ENCODE peak calls at places on chromosomes 7 and 10, in five cellular contexts. Z is cardiac fibroblast, I is type B pancreatic cell, M is non-pigmented ciliary epithelial cell, C is AG10803. Y is an unnamed sample.

GRCh38 chr7:110539216-110539615 is 551.7 kb upstream of the LRRN3 start:
- DNase-seq in I (no peak), M (no peak), C (no peak), Z (no peak), Y (no peak)

GRCh38 chr10:132384618-132385510 is 12.1 kb upstream of the PWWP2B start:
- DNase-seq in I (no peak), Z (no peak), M (no peak), C (no peak), Y (no peak)

GRCh38 chr10:133285217-133285616 is 8.5 kb upstream of the ADAM8 start:
- DNase-seq in C (no peak), Z (no peak), I (no peak), M (no peak), Y (no peak)

GRCh38 chr7:41449694-41450093 is 253.2 kb downstream of the INHBA start:
- DNase-seq in C (no peak), M (no peak), Z (no peak), I (no peak), Y (no peak)

GRCh38 chr10:35667971-35668370 is 25.9 kb upstream of the FZD8 start:
- DNase-seq in Z (no peak), M (no peak), C (no peak), I (no peak), Y (no peak)

GRCh38 chr10:43308986-43309385 is 42.1 kb upstream of the RASGEF1A start:
- DNase-seq in M (no peak), I (no peak), C (no peak), Z (peak; percentile 81), Y (no peak)

GRCh38 chr7:7522421-7522820 is 13.3 kb downstream of the COL28A1 start:
- DNase-seq in I (no peak), M (no peak), C (peak; percentile 54), Z (no peak), Y (no peak)

GRCh38 chr10:15137636-15138035 is 30.9 kb downstream of the NMT2 start:
- DNase-seq in C (peak; percentile 18), I (no peak), Z (peak; percentile 30), M (no peak), Y (no peak)

GRCh38 chr7:151687523-151688235 is 168.0 kb upstream of the RHEB start:
- DNase-seq in C (peak; percentile 97), I (no peak), Z (peak; percentile 94), M (peak; percentile 89), Y (peak; percentile 97)

GRCh38 chr10:128242641-128243040 is 116.4 kb upstream of the MKI67 start:
- DNase-seq in M (no peak), Z (no peak), C (no peak), I (no peak), Y (no peak)

GRCh38 chr7:49724071-49724470 is 49.4 kb upstream of the VWC2 start:
- DNase-seq in C (no peak), I (no peak), M (no peak), Z (no peak), Y (no peak)

GRCh38 chr10:34762603-34763299 is 52.3 kb downstream of the PARD3 start:
- DNase-seq in Z (no peak), I (no peak), C (no peak), M (no peak), Y (no peak)

GRCh38 chr10:71234970-71235681 is 22.8 kb downstream of the UNC5B start:
- DNase-seq in M (no peak), I (no peak), C (peak; percentile 91), Z (peak; percentile 87), Y (no peak)

GRCh38 chr10:34538291-34538829 is 276.7 kb downstream of the PARD3 start:
- DNase-seq in Z (no peak), C (no peak), I (no peak), M (no peak), Y (peak; percentile 16)

GRCh38 chr10:14889318-14889717 is 10.7 kb downstream of the SUV39H2 start:
- DNase-seq in I (no peak), Z (peak; percentile 22), C (peak; percentile 3), M (no peak), Y (no peak)

GRCh38 chr10:33772370-33773331 is 438.2 kb upstream of the NRP1 start:
- DNase-seq in C (peak; percentile 3), M (no peak), I (no peak), Z (peak; percentile 34), Y (no peak)

GRCh38 chr7:157760004-157760730 is 423.4 kb downstream of the DNAJB6 start:
- DNase-seq in M (no peak), C (no peak), Z (no peak), I (no peak), Y (no peak)

GRCh38 chr10:20630092-20630643 is 266.9 kb downstream of the NEBL start:
- DNase-seq in Z (no peak), C (peak; percentile 12), M (no peak), I (no peak), Y (no peak)

GRCh38 chr7:5693529-5693928 is 87.9 kb downstream of the RNF216 start:
- DNase-seq in C (peak; percentile 78), I (no peak), M (no peak), Z (peak; percentile 59), Y (peak; percentile 81)

GRCh38 chr10:20215547-20216152 is 399.4 kb downstream of the PLXDC2 start:
- DNase-seq in Z (no peak), I (no peak), C (no peak), M (no peak), Y (no peak)

GRCh38 chr10:37763132-37763531 is 94.3 kb downstream of the ZNF248 start:
- DNase-seq in Z (no peak), I (no peak), M (no peak), C (no peak), Y (no peak)

GRCh38 chr7:23615331-23615730 is 18.1 kb downstream of the CCDC126 start:
- DNase-seq in C (peak; percentile 9), I (no peak), Z (peak; percentile 61), M (no peak), Y (no peak)

GRCh38 chr7:121076350-121077164 is 88.0 kb downstream of the CPED1 start:
- DNase-seq in M (peak; percentile 75), I (no peak), Z (peak; percentile 56), C (peak; percentile 62), Y (peak; percentile 63)

GRCh38 chr10:598415-599170 is 90.9 kb downstream of the DIP2C start:
- DNase-seq in M (peak; percentile 92), Z (peak; percentile 86), C (peak; percentile 99), I (no peak), Y (peak; percentile 96)

GRCh38 chr10:98296514-98296913 is 28.5 kb upstream of the LOXL4 start:
- DNase-seq in M (no peak), C (no peak), I (no peak), Z (no peak), Y (no peak)

GRCh38 chr10:6958254-6958653 is 378.2 kb upstream of the PRKCQ start:
- DNase-seq in M (no peak), I (no peak), Z (no peak), C (no peak), Y (no peak)

GRCh38 chr10:109919224-109919623 is 4.1 kb downstream of the XPNPEP1 start:
- DNase-seq in Z (no peak), C (no peak), I (no peak), M (no peak), Y (no peak)

GRCh38 chr10:91570220-91570619 is 62.7 kb downstream of the PPP1R3C start:
- DNase-seq in C (no peak), I (no peak), Z (no peak), M (no peak), Y (no peak)